ENCODE peak calls at places on chromosomes 13 and 19, in six cellular contexts. G, T, U, L, B and O are unnamed samples. For H3K4me1, the result is how much of the 10 kb centered on the place peaks cover.

GRCh38 chr13:93776936-93777335 is 550.3 kb downstream of the GPC6 start:
- DNase-seq in U (no peak), B (no peak), G (no peak), L (no peak), T (no peak), O (no peak)

GRCh38 chr19:5403968-5404640 is 51.1 kb upstream of the ZNRF4 start:
- DNase-seq in U (no peak), L (peak), B (peak), G (peak), T (no peak), O (peak)

GRCh38 chr13:30796132-30796832 is 60.9 kb downstream of the ALOX5AP start:
- DNase-seq in B (no peak), T (no peak), G (no peak), U (no peak), L (no peak), O (peak)

GRCh38 chr19:55777528-55777927 is 8.6 kb downstream of the RFPL4AL1 start:
- DNase-seq in U (no peak), B (no peak), T (no peak), G (no peak), L (no peak), O (no peak)

GRCh38 chr13:113929628-113930615 is 44.0 kb downstream of the C13orf46 start:
- DNase-seq in U (no peak), T (no peak), G (peak), L (peak), B (no peak), O (no peak)

GRCh38 chr13:111183959-111184684 is 69.0 kb downstream of the ARHGEF7 start:
- DNase-seq in G (no peak), L (no peak), U (no peak), T (no peak), B (no peak), O (peak)

GRCh38 chr13:40963927-40964326 is 55.2 kb downstream of the ELF1 start:
- DNase-seq in L (no peak), G (no peak), T (no peak), B (no peak), U (no peak), O (no peak)

GRCh38 chr19:34313188-34313587 is 51.8 kb upstream of the GPI start:
- DNase-seq in G (no peak), B (no peak), L (no peak), T (no peak), U (no peak), O (no peak)

GRCh38 chr13:57629391-57629804 is 2.1 kb upstream of the PCDH17 start:
- DNase-seq in U (no peak), L (no peak), B (no peak), T (no peak), G (no peak), O (peak)

GRCh38 chr13:46181799-46182490 is at the start of gene LCP1:
- DNase-seq in G (peak), U (peak), B (no peak), T (peak), L (no peak), O (no peak)

GRCh38 chr19:11880598-11880997 is 7.0 kb upstream of the ZNF69 start:
- DNase-seq in T (no peak), G (no peak), B (no peak), L (no peak), U (no peak), O (no peak)

GRCh38 chr13:67228909-67229308 is 1.2 kb downstream of the PCDH9 start:
- DNase-seq in G (no peak), B (no peak), U (no peak), T (no peak), L (no peak), O (no peak)

GRCh38 chr13:29994911-29995601 is 144.6 kb upstream of the UBL3 start:
- DNase-seq in G (no peak), L (no peak), U (no peak), T (no peak), B (peak), O (no peak)

GRCh38 chr13:94178625-94179244 is 300.7 kb downstream of the DCT start:
- DNase-seq in L (no peak), B (no peak), G (no peak), U (no peak), T (no peak), O (no peak)

GRCh38 chr19:10968527-10969081 is 7.8 kb downstream of the SMARCA4 start:
- DNase-seq in L (no peak), G (no peak), U (peak), B (no peak), T (no peak), O (peak)

GRCh38 chr13:60312851-60313505 is 84.0 kb upstream of the TDRD3 start:
- DNase-seq in B (no peak), T (no peak), G (no peak), L (no peak), U (no peak), O (no peak)

GRCh38 chr13:109243311-109243951 is 543.0 kb downstream of the IRS2 start:
- DNase-seq in T (no peak), G (no peak), U (no peak), L (no peak), B (no peak), O (no peak)

GRCh38 chr13:51093574-51093973 is 17.5 kb downstream of the C13orf42 start:
- DNase-seq in B (no peak), L (no peak), U (no peak), G (no peak), T (no peak), O (no peak)

GRCh38 chr19:5821521-5822180 is 16.8 kb downstream of the NRTN start:
- DNase-seq in L (no peak), T (no peak), G (no peak), U (no peak), B (no peak), O (no peak)

GRCh38 chr13:31355001-31355400 is 155.2 kb downstream of the B3GLCT start:
- DNase-seq in L (no peak), T (no peak), B (no peak), G (no peak), U (no peak), O (no peak)

GRCh38 chr13:20769091-20769490 is 4.7 kb downstream of the EEF1AKMT1 start:
- DNase-seq in L (no peak), G (no peak), B (no peak), U (no peak), T (no peak), O (no peak)

GRCh38 chr13:72651196-72651595 is 76.2 kb downstream of the MZT1 start:
- DNase-seq in G (no peak), T (no peak), B (no peak), U (no peak), L (no peak), O (no peak)

GRCh38 chr13:102138635-102139225 is 263.1 kb downstream of the FGF14 start:
- DNase-seq in T (no peak), L (no peak), G (no peak), B (no peak), U (no peak), O (no peak)

GRCh38 chr19:4120531-4120930 is 3.4 kb downstream of the MAP2K2 start:
- DNase-seq in G (no peak), B (no peak), U (no peak), L (no peak), T (no peak), O (no peak)

GRCh38 chr13:83150616-83151307 is 731.5 kb downstream of the SLITRK1 start:
- DNase-seq in T (no peak), L (no peak), U (no peak), G (no peak), B (no peak), O (no peak)

GRCh38 chr19:5480427-5480836 is 25.2 kb downstream of the ZNRF4 start:
- DNase-seq in L (no peak), G (peak), U (no peak), T (no peak), B (no peak), O (no peak)

GRCh38 chr13:45511310-45512147 is 46.8 kb downstream of the COG3 start:
- DNase-seq in B (peak), G (no peak), U (no peak), T (no peak), L (no peak), O (peak)

GRCh38 chr13:74571811-74572210 is 437.6 kb upstream of the KLF12 start:
- DNase-seq in L (no peak), B (no peak), U (no peak), T (no peak), G (no peak), O (no peak)

GRCh38 chr13:35157143-35157755 is 215.2 kb downstream of the NBEA start:
- DNase-seq in B (peak), T (no peak), U (no peak), L (no peak), G (no peak), O (peak)

GRCh38 chr13:89153941-89154340 is 1482.8 kb downstream of the SLITRK5 start:
- DNase-seq in G (no peak), T (no peak), L (no peak), B (no peak), U (no peak), O (no peak)

GRCh38 chr19:37905936-37906867 is at the start of gene WDR87:
- DNase-seq in L (no peak), U (peak), B (peak), T (no peak), G (peak), O (peak)

GRCh38 chr13:109971745-109972090 is 185.3 kb upstream of the IRS2 start:
- DNase-seq in U (no peak), L (no peak), G (no peak), B (no peak), T (no peak), O (no peak)

GRCh38 chr19:1324249-1324791 is 38.6 kb downstream of the EFNA2 start:
- DNase-seq in T (no peak), L (no peak), G (no peak), U (no peak), B (no peak), O (no peak)

GRCh38 chr13:84864341-84864740 is 934.9 kb downstream of the SLITRK6 start:
- DNase-seq in L (no peak), T (no peak), B (no peak), U (no peak), G (no peak), O (no peak)

GRCh38 chr13:23654111-23655110 is 84.2 kb downstream of the TNFRSF19 start:
- DNase-seq in T (no peak), U (no peak), L (no peak), B (no peak), G (peak), O (no peak)

GRCh38 chr19:281156-281853 is 9.9 kb downstream of the PLPP2 start:
- DNase-seq in B (no peak), T (no peak), U (no peak), G (no peak), L (no peak), O (no peak)

GRCh38 chr13:31765441-31765840 is 26.1 kb downstream of the RXFP2 start:
- DNase-seq in G (no peak), U (no peak), B (no peak), T (no peak), L (no peak), O (peak)

GRCh38 chr13:113843063-113843654 is 20.7 kb downstream of the GAS6 start:
- DNase-seq in B (peak), U (no peak), L (no peak), T (no peak), G (no peak), O (no peak)

GRCh38 chr13:66099825-66100224 is 1130.3 kb downstream of the PCDH9 start:
- DNase-seq in T (no peak), L (no peak), G (no peak), B (no peak), U (no peak), O (no peak)

GRCh38 chr19:47133021-47133471 is 2.4 kb downstream of the SAE1 start:
- DNase-seq in U (no peak), L (no peak), T (no peak), G (no peak), B (no peak), O (peak)

GRCh38 chr19:47132522-47132852 is 1.9 kb downstream of the SAE1 start:
- DNase-seq in T (no peak), G (no peak), L (no peak), B (no peak), U (no peak), O (peak)

GRCh38 chr19:47129579-47129978 is 1.1 kb upstream of the SAE1 start:
- DNase-seq in B (no peak), T (no peak), L (no peak), G (no peak), U (no peak), O (no peak)

GRCh38 chr19:47130120-47130588 is 481 bp upstream of the SAE1 start:
- DNase-seq in T (no peak), L (no peak), G (no peak), U (no peak), B (no peak), O (no peak)

GRCh38 chr19:47130589-47131168 is at the start of gene SAE1:
- DNase-seq in U (peak), L (peak), B (peak), G (peak), T (peak), O (peak)
- TF ChIP-seq POLR2A in U (peak), L (peak), B (peak), G (no peak), T (peak), O (no peak)

GRCh38 chr13:91531646-91532045 is 133.2 kb downstream of the GPC5 start:
- DNase-seq in L (no peak), B (no peak), T (no peak), G (no peak), U (no peak), O (no peak)
- H3K27ac ChIP-seq in L (no peak), B (no peak), T (no peak), G (no peak), U (no peak), O (no peak)

GRCh38 chr19:15251010-15251748 is 18.9 kb upstream of the EPHX3 start:
- DNase-seq in L (no peak), T (no peak), U (no peak), G (no peak), B (peak), O (no peak)
- H3K4me1 ChIP-seq in L (under half), T (under half), U (half or more), G (half or more), B (under half), O (under half)

DNA sequence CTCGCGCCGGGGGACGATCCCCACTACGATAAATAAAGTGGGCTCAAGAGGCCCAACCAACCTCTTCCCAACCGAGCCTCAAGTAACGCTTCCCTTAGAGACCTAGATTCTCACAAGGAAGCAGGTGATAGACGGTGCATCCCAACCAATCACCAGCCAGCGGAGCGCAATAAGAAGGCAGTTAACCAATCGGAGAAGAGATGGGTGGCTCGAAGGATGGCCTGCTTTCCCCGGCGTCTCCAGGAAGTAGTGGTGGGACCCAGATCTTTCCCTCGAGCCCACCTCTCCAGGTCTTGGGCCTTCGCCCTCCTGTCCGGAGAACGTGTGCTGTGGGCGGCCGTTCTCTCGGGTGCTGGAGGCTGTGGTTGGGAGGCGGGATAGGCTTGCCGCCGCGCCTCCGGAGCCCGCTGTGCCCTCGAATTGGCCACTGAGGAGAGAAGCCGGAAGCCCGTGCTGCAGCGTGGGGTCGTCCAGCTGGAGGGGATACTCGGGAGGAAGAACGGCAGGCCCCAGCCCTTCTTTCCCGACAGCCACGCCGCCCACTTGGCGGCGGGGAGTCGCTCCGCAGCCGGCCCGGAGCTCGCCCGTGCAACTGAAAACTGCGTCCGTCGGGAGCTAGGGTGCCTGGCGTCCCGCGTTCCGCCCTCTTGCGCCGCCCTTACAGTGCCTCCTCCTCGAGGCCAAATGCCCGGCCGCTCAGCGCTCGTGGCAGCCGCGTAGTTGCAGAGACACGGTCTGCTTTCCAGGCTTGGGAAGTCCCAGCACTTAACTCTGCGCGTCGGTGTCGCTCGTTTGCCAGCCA is at the start of gene RNF6:
- DNase-seq in T (peak), B (peak), U (peak), L (peak), G (peak), O (peak)
- TF ChIP-seq POLR2A in T (peak), B (peak), U (peak), L (peak), G (no peak), O (peak)

GRCh38 chr13:36819064-36819810 is at the start of gene RFXAP:
- DNase-seq in G (peak), U (peak), B (peak), L (peak), T (peak), O (peak)
- H3K27ac ChIP-seq in G (peak), U (peak), B (peak), L (peak), T (peak), O (peak)

DNA sequence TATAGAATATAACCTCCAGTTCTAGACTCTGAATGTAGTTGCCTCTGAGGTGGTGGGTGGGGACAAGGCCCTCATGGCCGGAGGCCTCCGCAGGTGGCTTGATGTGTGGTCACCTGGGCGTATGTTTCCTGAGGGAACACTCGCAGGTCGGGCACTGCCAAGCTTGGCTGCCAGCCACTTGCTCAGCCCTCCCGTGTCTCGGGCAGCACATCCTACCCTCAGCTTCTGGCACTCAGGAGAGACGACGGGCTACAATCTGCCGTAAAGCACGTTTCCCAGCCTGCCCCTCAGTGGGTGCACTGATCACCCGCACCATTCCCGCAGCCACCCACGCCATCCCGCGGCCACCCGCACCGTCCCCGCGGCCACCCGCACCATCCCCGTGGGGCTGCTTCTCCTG is 15.2 kb downstream of the THOP1 start:
- DNase-seq in T (no peak), G (no peak), U (no peak), B (no peak), L (no peak), O (no peak)
- H3K4me1 ChIP-seq in T (under half), G (under half), U (under half), B (under half), L (under half), O (under half)

GRCh38 chr19:41753159-41753558 is 2.2 kb upstream of the CEACAM6 start:
- DNase-seq in T (no peak), B (no peak), L (no peak), G (peak), U (peak), O (peak)
- TF ChIP-seq POLR2A in T (no peak), B (no peak), L (no peak), G (no peak), U (no peak), O (no peak)